ENCODE peak calls at places on chromosomes 4 and X, in four cellular contexts. V is tibial nerve, B is GM20000, C is fibroblast of gingiva. J is an unnamed sample.
A peak's percentile ranks its signal among the peaks of the same experiment; 100 is the strongest.

GRCh38 chrX:128781506-128781905 is 729.3 kb upstream of the ACTRT1 start:
- DNase-seq in B (no peak), V (no peak), C (no peak), J (no peak)

GRCh38 chr4:95181446-95182306 is 367.1 kb downstream of the UNC5C start:
- DNase-seq in C (no peak), B (no peak), V (no peak), J (peak; percentile 60)

GRCh38 chr4:48093949-48094550 is 40.0 kb downstream of the TXK start:
- DNase-seq in B (no peak), C (no peak), V (no peak), J (no peak)

GRCh38 chrX:153657161-153657560 is 10.2 kb downstream of the DUSP9 start:
- DNase-seq in V (no peak), C (no peak), B (no peak), J (no peak)

GRCh38 chrX:108511721-108512120 is 72.1 kb downstream of the COL4A5 start:
- DNase-seq in C (no peak), B (no peak), V (no peak), J (no peak)

GRCh38 chr4:53804719-53805118 is 213.4 kb upstream of the LNX1 start:
- DNase-seq in V (no peak), B (peak; percentile 43), C (no peak), J (no peak)

GRCh38 chr4:133347409-133347808 is 198.3 kb downstream of the PCDH10 start:
- DNase-seq in B (no peak), C (no peak), V (no peak), J (no peak)

GRCh38 chr4:7434766-7435150 is at the start of gene PSAPL1:
- DNase-seq in B (no peak), C (no peak), V (no peak), J (peak; percentile 91)

GRCh38 chrX:11244641-11245040 is 48.6 kb upstream of the AMELX start:
- DNase-seq in B (no peak), C (peak; percentile 71), V (no peak), J (no peak)

GRCh38 chr4:176579233-176579632 is 213.5 kb downstream of the VEGFC start:
- DNase-seq in V (no peak), B (no peak), C (no peak), J (no peak)

GRCh38 chr4:76784237-76784636 is 113.7 kb downstream of the SOWAHB start:
- DNase-seq in V (no peak), B (no peak), C (no peak), J (no peak)

GRCh38 chrX:110588164-110588563 is 207.5 kb downstream of the CHRDL1 start:
- DNase-seq in C (no peak), V (no peak), B (no peak), J (no peak)

GRCh38 chr4:1990348-1990645 is 18.5 kb downstream of the NELFA start:
- DNase-seq in V (no peak), B (no peak), C (no peak), J (no peak)

GRCh38 chrX:130111220-130111934 is 1.1 kb upstream of the ELF4 start:
- DNase-seq in C (no peak), B (no peak), V (no peak), J (peak; percentile 26)

GRCh38 chr4:25174674-25175073 is 14.4 kb upstream of the SEPSECS start:
- DNase-seq in C (peak; percentile 4), V (no peak), B (no peak), J (peak; percentile 36)

GRCh38 chr4:15234585-15235126 is 193.2 kb upstream of the C1QTNF7 start:
- DNase-seq in B (no peak), C (peak; percentile 92), V (no peak), J (peak; percentile 87)

GRCh38 chr4:16224264-16224663 is 2.0 kb downstream of the TAPT1 start:
- DNase-seq in V (no peak), B (no peak), C (no peak), J (no peak)

GRCh38 chr4:45971108-45971507 is 152.7 kb downstream of the GABRG1 start:
- DNase-seq in V (no peak), C (no peak), B (no peak), J (no peak)

GRCh38 chrX:13119386-13119785 is 75.0 kb upstream of the FAM9C start:
- DNase-seq in V (no peak), B (no peak), C (peak; percentile 0), J (no peak)

GRCh38 chr4:168071304-168071703 is 21.0 kb upstream of the ANXA10 start:
- DNase-seq in B (no peak), V (no peak), C (no peak), J (no peak)

GRCh38 chr4:113727802-113728201 is 33.7 kb downstream of the CAMK2D start:
- DNase-seq in V (no peak), C (no peak), B (no peak), J (no peak)

J was measured in AG20443.